ENCODE peak calls at places on chromosomes 11 and 22, in seven cellular contexts. One of them, this sample, is unnamed.

GRCh38 chr11:76320929-76321328 is 60.0 kb downstream of the THAP12 start:
- DNase-seq in germinal center: no peak
- DNase-seq in esophagus squamous epithelium: no peak
- DNase-seq in A172: no peak
- DNase-seq in activated CD4-positive, alpha-beta T cell treated with anti-CD3 and anti-CD28 coated beads, Interleukin-2, amount 10 ng/mL, durations not matched to agents 7 days and 5 days: no peak
- DNase-seq in ovary: no peak
- DNase-seq in bronchial epithelial cell: no peak
- DNase-seq in this sample: no peak

GRCh38 chr22:49405590-49405989 is 422.1 kb downstream of the BRD1 start:
- DNase-seq in germinal center: no peak
- DNase-seq in esophagus squamous epithelium: no peak
- DNase-seq in A172: no peak
- DNase-seq in activated CD4-positive, alpha-beta T cell treated with anti-CD3 and anti-CD28 coated beads, Interleukin-2, amount 10 ng/mL, durations not matched to agents 7 days and 5 days: no peak
- DNase-seq in ovary: no peak
- DNase-seq in bronchial epithelial cell: no peak
- DNase-seq in this sample: no peak

GRCh38 chr11:126797801-126798200 is 202.8 kb downstream of the KIRREL3 start:
- DNase-seq in germinal center: no peak
- DNase-seq in esophagus squamous epithelium: no peak
- DNase-seq in A172: no peak
- DNase-seq in activated CD4-positive, alpha-beta T cell treated with anti-CD3 and anti-CD28 coated beads, Interleukin-2, amount 10 ng/mL, durations not matched to agents 7 days and 5 days: no peak
- DNase-seq in ovary: no peak
- DNase-seq in bronchial epithelial cell: no peak
- DNase-seq in this sample: no peak

GRCh38 chr22:44424131-44424711 is 73.8 kb downstream of the RTL6 start:
- DNase-seq in germinal center: no peak
- DNase-seq in esophagus squamous epithelium: no peak
- DNase-seq in A172: no peak
- DNase-seq in activated CD4-positive, alpha-beta T cell treated with anti-CD3 and anti-CD28 coated beads, Interleukin-2, amount 10 ng/mL, durations not matched to agents 7 days and 5 days: no peak
- DNase-seq in ovary: no peak
- DNase-seq in bronchial epithelial cell: no peak
- DNase-seq in this sample: no peak

GRCh38 chr11:122617297-122617696 is 38.2 kb upstream of the UBASH3B start:
- DNase-seq in germinal center: no peak
- DNase-seq in esophagus squamous epithelium: no peak
- DNase-seq in A172: no peak
- DNase-seq in activated CD4-positive, alpha-beta T cell treated with anti-CD3 and anti-CD28 coated beads, Interleukin-2, amount 10 ng/mL, durations not matched to agents 7 days and 5 days: no peak
- DNase-seq in ovary: no peak
- DNase-seq in bronchial epithelial cell: peak; percentile 80
- DNase-seq in this sample: no peak

GRCh38 chr22:45968751-45969413 is 8.1 kb downstream of the WNT7B start:
- DNase-seq in germinal center: no peak
- DNase-seq in esophagus squamous epithelium: no peak
- DNase-seq in A172: peak; percentile 87
- DNase-seq in activated CD4-positive, alpha-beta T cell treated with anti-CD3 and anti-CD28 coated beads, Interleukin-2, amount 10 ng/mL, durations not matched to agents 7 days and 5 days: no peak
- DNase-seq in ovary: no peak
- DNase-seq in bronchial epithelial cell: peak; percentile 88
- DNase-seq in this sample: no peak

GRCh38 chr11:65793144-65793581 is 6.3 kb downstream of the OVOL1 start:
- DNase-seq in germinal center: no peak
- DNase-seq in esophagus squamous epithelium: no peak
- DNase-seq in A172: no peak
- DNase-seq in activated CD4-positive, alpha-beta T cell treated with anti-CD3 and anti-CD28 coated beads, Interleukin-2, amount 10 ng/mL, durations not matched to agents 7 days and 5 days: no peak
- DNase-seq in ovary: no peak
- DNase-seq in bronchial epithelial cell: peak; percentile 91
- DNase-seq in this sample: no peak

GRCh38 chr22:43228863-43229262 is 41.9 kb upstream of the TTLL12 start:
- DNase-seq in germinal center: no peak
- DNase-seq in esophagus squamous epithelium: no peak
- DNase-seq in A172: no peak
- DNase-seq in activated CD4-positive, alpha-beta T cell treated with anti-CD3 and anti-CD28 coated beads, Interleukin-2, amount 10 ng/mL, durations not matched to agents 7 days and 5 days: no peak
- DNase-seq in ovary: no peak
- DNase-seq in bronchial epithelial cell: no peak
- DNase-seq in this sample: no peak

GRCh38 chr22:23072911-23073491 is 2.7 kb downstream of the GNAZ start:
- DNase-seq in germinal center: no peak
- DNase-seq in esophagus squamous epithelium: no peak
- DNase-seq in A172: no peak
- DNase-seq in activated CD4-positive, alpha-beta T cell treated with anti-CD3 and anti-CD28 coated beads, Interleukin-2, amount 10 ng/mL, durations not matched to agents 7 days and 5 days: no peak
- DNase-seq in ovary: no peak
- DNase-seq in bronchial epithelial cell: no peak
- DNase-seq in this sample: no peak

GRCh38 chr11:47430524-47430923 is 4.3 kb upstream of the PSMC3 start:
- DNase-seq in germinal center: no peak
- DNase-seq in esophagus squamous epithelium: no peak
- DNase-seq in A172: no peak
- DNase-seq in activated CD4-positive, alpha-beta T cell treated with anti-CD3 and anti-CD28 coated beads, Interleukin-2, amount 10 ng/mL, durations not matched to agents 7 days and 5 days: no peak
- DNase-seq in ovary: no peak
- DNase-seq in bronchial epithelial cell: no peak
- DNase-seq in this sample: no peak

GRCh38 chr11:94130589-94131362 is 2.1 kb downstream of the PANX1 start:
- DNase-seq in germinal center: no peak
- DNase-seq in esophagus squamous epithelium: no peak
- DNase-seq in A172: no peak
- DNase-seq in activated CD4-positive, alpha-beta T cell treated with anti-CD3 and anti-CD28 coated beads, Interleukin-2, amount 10 ng/mL, durations not matched to agents 7 days and 5 days: no peak
- DNase-seq in ovary: no peak
- DNase-seq in bronchial epithelial cell: peak; percentile 95
- DNase-seq in this sample: no peak

GRCh38 chr11:476416-476815 is 26.3 kb downstream of the PTDSS2 start:
- DNase-seq in germinal center: no peak
- DNase-seq in esophagus squamous epithelium: no peak
- DNase-seq in A172: no peak
- DNase-seq in activated CD4-positive, alpha-beta T cell treated with anti-CD3 and anti-CD28 coated beads, Interleukin-2, amount 10 ng/mL, durations not matched to agents 7 days and 5 days: no peak
- DNase-seq in ovary: no peak
- DNase-seq in bronchial epithelial cell: no peak
- DNase-seq in this sample: no peak

GRCh38 chr22:20267441-20268288 is 453 bp downstream of the RTN4R start:
- DNase-seq in germinal center: no peak
- DNase-seq in esophagus squamous epithelium: no peak
- DNase-seq in A172: no peak
- DNase-seq in activated CD4-positive, alpha-beta T cell treated with anti-CD3 and anti-CD28 coated beads, Interleukin-2, amount 10 ng/mL, durations not matched to agents 7 days and 5 days: peak; percentile 14
- DNase-seq in ovary: no peak
- DNase-seq in bronchial epithelial cell: no peak
- DNase-seq in this sample: no peak

GRCh38 chr11:134714021-134714656 is 302.1 kb upstream of the B3GAT1 start:
- DNase-seq in germinal center: no peak
- DNase-seq in esophagus squamous epithelium: no peak
- DNase-seq in A172: no peak
- DNase-seq in activated CD4-positive, alpha-beta T cell treated with anti-CD3 and anti-CD28 coated beads, Interleukin-2, amount 10 ng/mL, durations not matched to agents 7 days and 5 days: no peak
- DNase-seq in ovary: no peak
- DNase-seq in bronchial epithelial cell: no peak
- DNase-seq in this sample: no peak

GRCh38 chr11:1391165-1392010 is 1.7 kb downstream of the BRSK2 start:
- DNase-seq in germinal center: no peak
- DNase-seq in esophagus squamous epithelium: no peak
- DNase-seq in A172: no peak
- DNase-seq in activated CD4-positive, alpha-beta T cell treated with anti-CD3 and anti-CD28 coated beads, Interleukin-2, amount 10 ng/mL, durations not matched to agents 7 days and 5 days: no peak
- DNase-seq in ovary: no peak
- DNase-seq in bronchial epithelial cell: no peak
- DNase-seq in this sample: no peak

GRCh38 chr11:86814775-86815174 is 14.4 kb downstream of the PRSS23 start:
- DNase-seq in germinal center: no peak
- DNase-seq in esophagus squamous epithelium: no peak
- DNase-seq in A172: no peak
- DNase-seq in activated CD4-positive, alpha-beta T cell treated with anti-CD3 and anti-CD28 coated beads, Interleukin-2, amount 10 ng/mL, durations not matched to agents 7 days and 5 days: no peak
- DNase-seq in ovary: no peak
- DNase-seq in bronchial epithelial cell: peak; percentile 42
- DNase-seq in this sample: no peak

GRCh38 chr11:115462004-115462541 is 42.1 kb downstream of the CADM1 start:
- DNase-seq in germinal center: no peak
- DNase-seq in esophagus squamous epithelium: no peak
- DNase-seq in A172: no peak
- DNase-seq in activated CD4-positive, alpha-beta T cell treated with anti-CD3 and anti-CD28 coated beads, Interleukin-2, amount 10 ng/mL, durations not matched to agents 7 days and 5 days: no peak
- DNase-seq in ovary: no peak
- DNase-seq in bronchial epithelial cell: no peak
- DNase-seq in this sample: no peak

GRCh38 chr11:69772646-69773045 is 2.5 kb downstream of the FGF4 start:
- DNase-seq in germinal center: no peak
- DNase-seq in esophagus squamous epithelium: no peak
- DNase-seq in A172: no peak
- DNase-seq in activated CD4-positive, alpha-beta T cell treated with anti-CD3 and anti-CD28 coated beads, Interleukin-2, amount 10 ng/mL, durations not matched to agents 7 days and 5 days: no peak
- DNase-seq in ovary: no peak
- DNase-seq in bronchial epithelial cell: no peak
- DNase-seq in this sample: no peak

GRCh38 chr22:47626428-47627390 is 864.3 kb downstream of the TBC1D22A start:
- DNase-seq in germinal center: no peak
- DNase-seq in esophagus squamous epithelium: no peak
- DNase-seq in A172: no peak
- DNase-seq in activated CD4-positive, alpha-beta T cell treated with anti-CD3 and anti-CD28 coated beads, Interleukin-2, amount 10 ng/mL, durations not matched to agents 7 days and 5 days: no peak
- DNase-seq in ovary: no peak
- DNase-seq in bronchial epithelial cell: no peak
- DNase-seq in this sample: no peak

GRCh38 chr11:83573097-83573496 is 286.9 kb upstream of the CCDC90B start:
- DNase-seq in germinal center: no peak
- DNase-seq in esophagus squamous epithelium: no peak
- DNase-seq in A172: peak; percentile 39
- DNase-seq in activated CD4-positive, alpha-beta T cell treated with anti-CD3 and anti-CD28 coated beads, Interleukin-2, amount 10 ng/mL, durations not matched to agents 7 days and 5 days: no peak
- DNase-seq in ovary: no peak
- DNase-seq in bronchial epithelial cell: peak; percentile 89
- DNase-seq in this sample: no peak

GRCh38 chr11:44894217-44894617 is 56.5 kb downstream of the TP53I11 start:
- DNase-seq in germinal center: peak; percentile 65
- DNase-seq in esophagus squamous epithelium: no peak
- DNase-seq in A172: peak; percentile 53
- DNase-seq in activated CD4-positive, alpha-beta T cell treated with anti-CD3 and anti-CD28 coated beads, Interleukin-2, amount 10 ng/mL, durations not matched to agents 7 days and 5 days: peak; percentile 43
- DNase-seq in ovary: peak; percentile 60
- DNase-seq in bronchial epithelial cell: peak; percentile 30
- DNase-seq in this sample: peak; percentile 42

GRCh38 chr11:123180166-123180565 is 14.9 kb downstream of the CLMP start:
- DNase-seq in germinal center: no peak
- DNase-seq in esophagus squamous epithelium: no peak
- DNase-seq in A172: no peak
- DNase-seq in activated CD4-positive, alpha-beta T cell treated with anti-CD3 and anti-CD28 coated beads, Interleukin-2, amount 10 ng/mL, durations not matched to agents 7 days and 5 days: no peak
- DNase-seq in ovary: no peak
- DNase-seq in bronchial epithelial cell: peak; percentile 42
- DNase-seq in this sample: no peak

GRCh38 chr11:119052163-119052814 is 4.7 kb downstream of the HYOU1 start:
- DNase-seq in germinal center: no peak
- DNase-seq in esophagus squamous epithelium: no peak
- DNase-seq in A172: no peak
- DNase-seq in activated CD4-positive, alpha-beta T cell treated with anti-CD3 and anti-CD28 coated beads, Interleukin-2, amount 10 ng/mL, durations not matched to agents 7 days and 5 days: no peak
- DNase-seq in ovary: no peak
- DNase-seq in bronchial epithelial cell: peak; percentile 30
- DNase-seq in this sample: no peak

GRCh38 chr11:118286545-118286944 is 18.0 kb upstream of the CD3E start:
- DNase-seq in germinal center: no peak
- DNase-seq in esophagus squamous epithelium: no peak
- DNase-seq in A172: no peak
- DNase-seq in activated CD4-positive, alpha-beta T cell treated with anti-CD3 and anti-CD28 coated beads, Interleukin-2, amount 10 ng/mL, durations not matched to agents 7 days and 5 days: no peak
- DNase-seq in ovary: no peak
- DNase-seq in bronchial epithelial cell: no peak
- DNase-seq in this sample: no peak

GRCh38 chr22:30444632-30445437 is 19.3 kb downstream of the MTFP1 start:
- DNase-seq in germinal center: peak; percentile 85
- DNase-seq in esophagus squamous epithelium: no peak
- DNase-seq in A172: no peak
- DNase-seq in activated CD4-positive, alpha-beta T cell treated with anti-CD3 and anti-CD28 coated beads, Interleukin-2, amount 10 ng/mL, durations not matched to agents 7 days and 5 days: peak; percentile 62
- DNase-seq in ovary: no peak
- DNase-seq in bronchial epithelial cell: peak; percentile 43
- DNase-seq in this sample: peak; percentile 32

GRCh38 chr11:77179048-77179447 is 51.0 kb downstream of the MYO7A start:
- DNase-seq in germinal center: no peak
- DNase-seq in esophagus squamous epithelium: no peak
- DNase-seq in A172: no peak
- DNase-seq in activated CD4-positive, alpha-beta T cell treated with anti-CD3 and anti-CD28 coated beads, Interleukin-2, amount 10 ng/mL, durations not matched to agents 7 days and 5 days: no peak
- DNase-seq in ovary: no peak
- DNase-seq in bronchial epithelial cell: no peak
- DNase-seq in this sample: no peak

GRCh38 chr11:59615132-59615636 is 390 bp downstream of the OSBP start:
- DNase-seq in germinal center: no peak
- DNase-seq in esophagus squamous epithelium: peak; percentile 36
- DNase-seq in A172: peak; percentile 13
- DNase-seq in activated CD4-positive, alpha-beta T cell treated with anti-CD3 and anti-CD28 coated beads, Interleukin-2, amount 10 ng/mL, durations not matched to agents 7 days and 5 days: peak; percentile 68
- DNase-seq in ovary: peak; percentile 30
- DNase-seq in bronchial epithelial cell: peak; percentile 54
- DNase-seq in this sample: peak; percentile 46

GRCh38 chr11:84089072-84090057 is 803.2 kb upstream of the CCDC90B start:
- DNase-seq in germinal center: no peak
- DNase-seq in esophagus squamous epithelium: no peak
- DNase-seq in A172: no peak
- DNase-seq in activated CD4-positive, alpha-beta T cell treated with anti-CD3 and anti-CD28 coated beads, Interleukin-2, amount 10 ng/mL, durations not matched to agents 7 days and 5 days: no peak
- DNase-seq in ovary: no peak
- DNase-seq in bronchial epithelial cell: no peak
- DNase-seq in this sample: no peak

GRCh38 chr11:13687271-13687670 is 18.8 kb downstream of the FAR1 start:
- DNase-seq in germinal center: no peak
- DNase-seq in esophagus squamous epithelium: no peak
- DNase-seq in A172: no peak
- DNase-seq in activated CD4-positive, alpha-beta T cell treated with anti-CD3 and anti-CD28 coated beads, Interleukin-2, amount 10 ng/mL, durations not matched to agents 7 days and 5 days: no peak
- DNase-seq in ovary: no peak
- DNase-seq in bronchial epithelial cell: no peak
- DNase-seq in this sample: no peak

GRCh38 chr11:10415817-10416392 is 39.2 kb upstream of the AMPD3 start:
- DNase-seq in germinal center: no peak
- DNase-seq in esophagus squamous epithelium: no peak
- DNase-seq in A172: no peak
- DNase-seq in activated CD4-positive, alpha-beta T cell treated with anti-CD3 and anti-CD28 coated beads, Interleukin-2, amount 10 ng/mL, durations not matched to agents 7 days and 5 days: no peak
- DNase-seq in ovary: no peak
- DNase-seq in bronchial epithelial cell: no peak
- DNase-seq in this sample: no peak

GRCh38 chr22:48905206-48905975 is 922.3 kb downstream of the BRD1 start:
- DNase-seq in germinal center: no peak
- DNase-seq in esophagus squamous epithelium: no peak
- DNase-seq in A172: no peak
- DNase-seq in activated CD4-positive, alpha-beta T cell treated with anti-CD3 and anti-CD28 coated beads, Interleukin-2, amount 10 ng/mL, durations not matched to agents 7 days and 5 days: no peak
- DNase-seq in ovary: no peak
- DNase-seq in bronchial epithelial cell: no peak
- DNase-seq in this sample: no peak

GRCh38 chr22:36068776-36069344 is 40.2 kb upstream of the RBFOX2 start:
- DNase-seq in germinal center: no peak
- DNase-seq in esophagus squamous epithelium: no peak
- DNase-seq in A172: no peak
- DNase-seq in activated CD4-positive, alpha-beta T cell treated with anti-CD3 and anti-CD28 coated beads, Interleukin-2, amount 10 ng/mL, durations not matched to agents 7 days and 5 days: no peak
- DNase-seq in ovary: no peak
- DNase-seq in bronchial epithelial cell: peak; percentile 48
- DNase-seq in this sample: no peak

GRCh38 chr11:18135308-18135707 is 2.9 kb downstream of the MRGPRX3 start:
- DNase-seq in germinal center: no peak
- DNase-seq in esophagus squamous epithelium: no peak
- DNase-seq in A172: no peak
- DNase-seq in activated CD4-positive, alpha-beta T cell treated with anti-CD3 and anti-CD28 coated beads, Interleukin-2, amount 10 ng/mL, durations not matched to agents 7 days and 5 days: no peak
- DNase-seq in ovary: no peak
- DNase-seq in bronchial epithelial cell: no peak
- DNase-seq in this sample: no peak

GRCh38 chr11:1567052-1567720 is 4.9 kb downstream of the DUSP8 start:
- DNase-seq in germinal center: no peak
- DNase-seq in esophagus squamous epithelium: no peak
- DNase-seq in A172: no peak
- DNase-seq in activated CD4-positive, alpha-beta T cell treated with anti-CD3 and anti-CD28 coated beads, Interleukin-2, amount 10 ng/mL, durations not matched to agents 7 days and 5 days: no peak
- DNase-seq in ovary: no peak
- DNase-seq in bronchial epithelial cell: no peak
- DNase-seq in this sample: no peak

GRCh38 chr11:58003036-58003435 is 20.6 kb upstream of the OR9Q1 start:
- DNase-seq in germinal center: no peak
- DNase-seq in esophagus squamous epithelium: no peak
- DNase-seq in A172: no peak
- DNase-seq in activated CD4-positive, alpha-beta T cell treated with anti-CD3 and anti-CD28 coated beads, Interleukin-2, amount 10 ng/mL, durations not matched to agents 7 days and 5 days: no peak
- DNase-seq in ovary: no peak
- DNase-seq in bronchial epithelial cell: no peak
- DNase-seq in this sample: no peak

GRCh38 chr22:20244744-20245576 is 23.2 kb downstream of the RTN4R start:
- DNase-seq in germinal center: peak; percentile 42
- DNase-seq in esophagus squamous epithelium: no peak
- DNase-seq in A172: no peak
- DNase-seq in activated CD4-positive, alpha-beta T cell treated with anti-CD3 and anti-CD28 coated beads, Interleukin-2, amount 10 ng/mL, durations not matched to agents 7 days and 5 days: peak; percentile 59
- DNase-seq in ovary: no peak
- DNase-seq in bronchial epithelial cell: no peak
- DNase-seq in this sample: peak; percentile 59

GRCh38 chr11:58577441-58578135 is 1.3 kb upstream of the ZFP91 start:
- DNase-seq in germinal center: peak; percentile 24
- DNase-seq in esophagus squamous epithelium: peak; percentile 75
- DNase-seq in A172: peak; percentile 84
- DNase-seq in activated CD4-positive, alpha-beta T cell treated with anti-CD3 and anti-CD28 coated beads, Interleukin-2, amount 10 ng/mL, durations not matched to agents 7 days and 5 days: peak; percentile 73
- DNase-seq in ovary: no peak
- DNase-seq in bronchial epithelial cell: peak; percentile 88
- DNase-seq in this sample: peak; percentile 67

GRCh38 chr11:8168485-8169257 is at the start of gene RIC3:
- DNase-seq in germinal center: peak; percentile 39
- DNase-seq in esophagus squamous epithelium: no peak
- DNase-seq in A172: no peak
- DNase-seq in activated CD4-positive, alpha-beta T cell treated with anti-CD3 and anti-CD28 coated beads, Interleukin-2, amount 10 ng/mL, durations not matched to agents 7 days and 5 days: peak; percentile 57
- DNase-seq in ovary: peak; percentile 50
- DNase-seq in bronchial epithelial cell: no peak
- DNase-seq in this sample: no peak